ENCODE peak calls at places on chromosomes 7 and 10, in eight cellular contexts. O is SK-N-SH; Q is Karpas-422; K is CD8-positive, alpha-beta memory T cell; F is adrenal gland; V is SJSA1; M is uterus; E is heart left ventricle. U is an unnamed sample.

GRCh38 chr10:8138471-8138870 is 84.0 kb downstream of the GATA3 start:
- DNase-seq in O (no peak), K (no peak), E (no peak), M (no peak), Q (no peak), F (no peak), V (no peak), U (no peak)

GRCh38 chr10:71623098-71623985 is 96.2 kb downstream of the C10orf105 start:
- DNase-seq in E (no peak), K (no peak), F (peak), O (no peak), V (peak), Q (peak), M (peak), U (no peak)

GRCh38 chr7:100441641-100442535 is 5.6 kb upstream of the PPP1R35 start:
- DNase-seq in K (no peak), E (no peak), O (no peak), M (no peak), F (peak), V (no peak), Q (peak), U (no peak)

GRCh38 chr7:69871213-69871885 is 273.1 kb downstream of the AUTS2 start:
- DNase-seq in K (no peak), O (peak), E (no peak), Q (no peak), M (no peak), F (peak), V (no peak), U (no peak)

GRCh38 chr10:58477122-58477521 is 35.5 kb upstream of the BICC1 start:
- DNase-seq in Q (no peak), K (no peak), V (no peak), E (no peak), F (no peak), O (no peak), M (no peak), U (no peak)

GRCh38 chr10:79238606-79239005 is 108.7 kb upstream of the PPIF start:
- DNase-seq in V (no peak), Q (no peak), K (no peak), E (no peak), M (no peak), O (no peak), F (no peak), U (no peak)

GRCh38 chr7:99375070-99375807 is 709 bp downstream of the ARPC1B start:
- DNase-seq in Q (peak), O (peak), V (peak), F (peak), E (peak), K (peak), M (peak), U (no peak)

GRCh38 chr7:129574487-129574886 is 37.0 kb upstream of the NRF1 start:
- DNase-seq in E (no peak), O (no peak), M (no peak), Q (no peak), K (no peak), F (no peak), V (no peak), U (peak)

GRCh38 chr7:47901542-47901941 is 46.7 kb downstream of the PKD1L1 start:
- DNase-seq in V (no peak), O (no peak), E (no peak), M (no peak), K (no peak), Q (no peak), F (no peak), U (no peak)

GRCh38 chr10:47076949-47077348 is 165.7 kb downstream of the PTPN20 start:
- DNase-seq in Q (no peak), K (no peak), M (no peak), E (no peak), O (no peak), V (no peak), F (no peak), U (no peak)

GRCh38 chr10:45246522-45246921 is 68.9 kb downstream of the OR13A1 start:
- DNase-seq in Q (no peak), O (no peak), V (no peak), K (no peak), F (no peak), M (no peak), E (no peak), U (no peak)

GRCh38 chr10:70354566-70355233 is 27.7 kb downstream of the LRRC20 start:
- DNase-seq in O (peak), V (no peak), Q (no peak), F (no peak), M (no peak), K (no peak), E (no peak), U (no peak)

GRCh38 chr7:25326466-25327156 is 98.3 kb upstream of the NPVF start:
- DNase-seq in F (no peak), V (no peak), E (no peak), Q (no peak), M (no peak), K (no peak), O (no peak), U (no peak)

GRCh38 chr7:102125127-102125561 is 161.5 kb upstream of the SH2B2 start:
- DNase-seq in M (peak), K (no peak), F (peak), E (no peak), V (peak), Q (peak), O (no peak), U (peak)

GRCh38 chr10:95513008-95513589 is 48.1 kb downstream of the SORBS1 start:
- DNase-seq in O (no peak), K (no peak), F (no peak), E (no peak), V (no peak), M (no peak), Q (no peak), U (no peak)

GRCh38 chr10:69413221-69413865 is 3.4 kb downstream of the TACR2 start:
- DNase-seq in E (no peak), V (peak), O (peak), K (no peak), Q (peak), M (peak), F (peak), U (no peak)

GRCh38 chr10:110414563-110415309 is 83.0 kb upstream of the DUSP5 start:
- DNase-seq in V (peak), K (peak), M (no peak), O (no peak), F (no peak), E (no peak), Q (peak), U (no peak)

GRCh38 chr10:101003639-101004206 is 4.1 kb downstream of the LZTS2 start:
- DNase-seq in F (no peak), O (no peak), K (no peak), M (no peak), V (no peak), Q (no peak), E (peak), U (no peak)

GRCh38 chr7:80640841-80641240 is 2.4 kb downstream of the CD36 start:
- DNase-seq in V (no peak), F (no peak), K (no peak), E (no peak), Q (no peak), M (no peak), O (no peak), U (no peak)

GRCh38 chr10:33234779-33235178 is 99.7 kb downstream of the NRP1 start:
- DNase-seq in Q (no peak), K (no peak), V (no peak), M (peak), E (no peak), O (peak), F (peak), U (no peak)

GRCh38 chr7:6279937-6280336 is 7.5 kb upstream of the CYTH3 start:
- DNase-seq in M (no peak), K (no peak), O (no peak), F (no peak), E (no peak), Q (peak), V (no peak), U (no peak)

GRCh38 chr7:116075351-116076145 is 45.0 kb upstream of the TFEC start:
- DNase-seq in Q (no peak), F (no peak), M (no peak), V (no peak), K (no peak), E (no peak), O (no peak), U (no peak)

GRCh38 chr7:100472854-100473499 is 6.0 kb downstream of the TSC22D4 start:
- DNase-seq in O (peak), F (no peak), E (no peak), K (no peak), Q (no peak), M (peak), V (no peak), U (no peak)

GRCh38 chr7:11196143-11196542 is 222.5 kb downstream of the PHF14 start:
- DNase-seq in M (no peak), E (no peak), Q (no peak), F (no peak), K (no peak), V (no peak), O (no peak), U (no peak)

GRCh38 chr7:108348913-108349312 is 107.3 kb downstream of the NRCAM start:
- DNase-seq in O (no peak), V (no peak), Q (no peak), E (no peak), M (no peak), K (no peak), F (no peak), U (no peak)

GRCh38 chr7:22387583-22387982 is 30.6 kb upstream of the RAPGEF5 start:
- DNase-seq in M (no peak), V (no peak), K (no peak), Q (no peak), O (no peak), F (peak), E (no peak), U (no peak)

GRCh38 chr10:98920807-98921206 is 314.8 kb downstream of the HPSE2 start:
- DNase-seq in K (no peak), M (no peak), V (no peak), O (no peak), F (no peak), E (no peak), Q (no peak), U (peak)

GRCh38 chr7:99440195-99440594 is 1.5 kb downstream of the CPSF4 start:
- DNase-seq in Q (no peak), V (no peak), K (no peak), F (no peak), O (no peak), E (no peak), M (no peak), U (no peak)

GRCh38 chr10:33441561-33441960 is 107.1 kb upstream of the NRP1 start:
- DNase-seq in O (no peak), M (no peak), Q (no peak), E (no peak), F (no peak), K (no peak), V (no peak), U (no peak)

GRCh38 chr7:137754076-137754851 is 92.5 kb downstream of the DGKI start:
- DNase-seq in O (no peak), M (no peak), Q (no peak), V (no peak), E (no peak), K (no peak), F (no peak), U (no peak)

GRCh38 chr10:72009430-72010081 is 45.4 kb downstream of the CHST3 start:
- DNase-seq in Q (no peak), M (peak), O (peak), K (no peak), V (peak), F (peak), E (peak), U (peak)

GRCh38 chr7:129859188-129859587 is 93.6 kb downstream of the UBE2H start:
- DNase-seq in E (no peak), Q (peak), M (no peak), O (no peak), F (no peak), V (no peak), K (no peak), U (no peak)

GRCh38 chr7:130454959-130455358 is 14.1 kb upstream of the CEP41 start:
- DNase-seq in O (no peak), E (no peak), M (no peak), Q (no peak), K (no peak), F (no peak), V (no peak), U (no peak)

GRCh38 chr7:7221602-7222038 is 39.3 kb downstream of the C1GALT1 start:
- DNase-seq in E (no peak), Q (no peak), M (no peak), F (no peak), V (no peak), O (peak), K (no peak), U (peak)

GRCh38 chr7:36598056-36598675 is 126.1 kb downstream of the AOAH start:
- DNase-seq in F (no peak), Q (no peak), E (no peak), V (no peak), K (no peak), O (no peak), M (no peak), U (no peak)

GRCh38 chr10:32237644-32238345 is 109.2 kb downstream of the EPC1 start:
- DNase-seq in M (no peak), O (no peak), V (no peak), Q (no peak), F (no peak), E (no peak), K (no peak), U (peak)

GRCh38 chr7:102875700-102876192 is 37.1 kb upstream of the LRRC17 start:
- DNase-seq in K (no peak), F (peak), E (no peak), Q (peak), M (no peak), O (no peak), V (peak), U (peak)

GRCh38 chr7:1457949-1458675 is 1.2 kb downstream of the MICALL2 start:
- DNase-seq in K (no peak), M (no peak), F (no peak), O (no peak), V (no peak), Q (no peak), E (no peak), U (no peak)
- H3K4me3 ChIP-seq in K (peak), M (peak), F (peak), O (peak), V (peak), Q (no peak), E (peak), U (peak)

DNA sequence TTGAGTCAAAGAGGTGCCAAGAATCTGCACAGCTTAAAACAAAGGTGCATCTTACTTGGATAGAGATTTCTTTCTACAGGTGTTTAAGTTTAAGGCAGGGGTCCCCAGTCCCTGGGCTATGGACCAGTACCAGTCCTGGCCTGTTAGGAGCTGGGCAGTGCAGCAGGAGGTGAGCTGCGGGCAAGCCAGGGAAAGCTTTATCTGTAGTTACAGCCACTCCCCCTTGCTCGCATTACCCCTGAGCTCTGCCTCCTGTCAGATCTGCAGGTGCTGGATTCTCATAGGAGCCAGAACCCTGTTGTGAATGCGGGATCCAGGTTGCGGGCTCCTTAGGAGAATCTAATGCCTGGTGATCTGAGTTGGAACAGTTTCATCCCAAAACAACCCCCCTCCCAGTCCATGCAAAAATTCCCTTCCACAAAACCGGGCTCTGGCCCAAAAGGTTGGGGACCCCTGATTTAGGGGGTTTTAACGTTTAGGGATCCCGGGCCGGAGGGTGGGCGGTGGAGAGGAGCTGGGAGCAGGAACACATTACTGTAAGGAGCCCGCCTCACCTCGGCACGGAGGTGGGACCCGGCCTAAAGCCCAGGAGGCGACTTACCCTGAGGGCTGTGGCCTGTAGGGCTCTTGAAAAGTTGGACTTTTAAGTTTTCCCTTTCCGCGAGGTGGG is 60.2 kb downstream of the ZNF467 start:
- DNase-seq in M (no peak), Q (no peak), O (no peak), F (no peak), V (peak), E (no peak), K (no peak), U (no peak)
- H3K4me3 ChIP-seq in M (no peak), Q (no peak), O (no peak), F (no peak), V (no peak), E (no peak), K (no peak), U (no peak)

GRCh38 chr7:152136623-152137022 is 111.1 kb downstream of the GALNT11 start:
- DNase-seq in Q (no peak), E (no peak), M (peak), V (peak), K (no peak), F (no peak), O (no peak), U (no peak)
- H3K4me3 ChIP-seq in Q (no peak), E (no peak), M (no peak), V (no peak), K (no peak), F (no peak), O (no peak), U (no peak)

GRCh38 chr7:158384746-158385145 is 202.9 kb downstream of the PTPRN2 start:
- DNase-seq in M (no peak), F (no peak), K (no peak), V (no peak), Q (no peak), E (no peak), O (no peak), U (no peak)
- H3K4me3 ChIP-seq in M (no peak), F (no peak), K (no peak), V (no peak), Q (no peak), E (no peak), O (no peak), U (no peak)

GRCh38 chr7:93910076-93910994 is 4.0 kb downstream of the GNGT1 start:
- DNase-seq in M (peak), F (peak), Q (no peak), V (no peak), E (no peak), O (no peak), K (no peak), U (peak)

GRCh38 chr7:93913197-93913596 is 6.8 kb downstream of the GNGT1 start:
- DNase-seq in M (no peak), V (no peak), O (no peak), E (no peak), Q (no peak), K (no peak), F (no peak), U (no peak)

GRCh38 chr7:93914581-93915066 is 6.9 kb upstream of the GNG11 start:
- DNase-seq in F (no peak), E (no peak), O (no peak), M (no peak), V (peak), Q (no peak), K (no peak), U (peak)
- H3K4me3 ChIP-seq in F (no peak), E (no peak), O (peak), M (no peak), V (no peak), Q (no peak), K (no peak), U (no peak)

GRCh38 chr10:86710987-86711236 is 42.6 kb downstream of the LDB3 start:
- DNase-seq in M (no peak), V (no peak), K (no peak), O (no peak), E (no peak), F (no peak), Q (no peak), U (no peak)
- H3K4me3 ChIP-seq in M (no peak), V (peak), K (peak), O (peak), E (peak), F (no peak), Q (peak), U (peak)

GRCh38 chr10:131453772-131454634 is 142.5 kb upstream of the TCERG1L start:
- DNase-seq in K (peak), V (no peak), O (peak), E (no peak), Q (peak), F (peak), M (no peak), U (no peak)
- H3K4me3 ChIP-seq in K (no peak), V (no peak), O (no peak), E (peak), Q (no peak), F (no peak), M (no peak), U (no peak)

DNA sequence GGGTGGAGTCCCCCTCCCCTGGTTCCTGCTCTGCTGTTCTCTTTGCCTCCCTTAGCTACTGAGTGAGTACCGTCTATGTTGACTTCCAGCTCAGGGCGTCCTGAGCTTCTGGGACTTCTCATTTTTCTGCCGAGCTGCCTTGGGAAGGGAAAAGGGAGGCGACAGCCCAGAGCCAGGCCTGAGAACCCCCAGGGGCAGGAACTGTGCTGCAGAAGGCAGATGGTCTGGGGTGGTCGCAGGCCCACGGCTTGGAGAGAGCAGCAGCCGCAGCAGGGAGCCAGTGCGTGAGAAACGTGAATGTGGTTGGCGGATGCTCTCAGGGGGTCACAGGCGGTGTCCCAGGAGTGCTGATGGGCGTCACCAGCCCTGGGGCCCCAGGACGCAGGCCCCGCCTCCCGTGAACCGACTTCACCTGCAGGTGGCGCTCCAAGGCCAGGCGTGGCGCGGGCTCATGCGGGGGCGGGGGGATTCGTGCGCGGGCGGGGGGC is 9.2 kb upstream of the PWWP2B start:
- DNase-seq in K (peak), Q (peak), E (peak), O (peak), F (peak), V (no peak), M (peak), U (no peak)
- H3K4me3 ChIP-seq in K (no peak), Q (peak), E (no peak), O (no peak), F (no peak), V (no peak), M (no peak), U (no peak)

U was measured in AG04450.